ENCODE peak calls at places on chromosomes 4 and X, in four cellular contexts. T is GM12878, V is K562, Z is HL-60. L is an unnamed sample.

GRCh38 chr4:86554641-86555040 is 39.5 kb upstream of the PTPN13 start:
- DNase-seq in T (no peak), V (no peak), Z (peak), L (no peak)

GRCh38 chr4:137700072-137700471 is 167.8 kb upstream of the PCDH18 start:
- DNase-seq in T (no peak), V (no peak), Z (no peak), L (no peak)

GRCh38 chr4:170827562-170828260 is 738.0 kb upstream of the AADAT start:
- DNase-seq in T (no peak), V (no peak), Z (no peak), L (no peak)

GRCh38 chr4:87105101-87105852 is 115.1 kb downstream of the KLHL8 start:
- DNase-seq in T (no peak), V (no peak), Z (no peak), L (no peak)

GRCh38 chr4:34709564-34709963 is 1534.8 kb downstream of the ARAP2 start:
- DNase-seq in T (no peak), V (no peak), Z (no peak), L (no peak)

GRCh38 chr4:152535236-152535902 is 523 bp downstream of the FBXW7 start:
- DNase-seq in T (no peak), V (peak), Z (no peak), L (no peak)

GRCh38 chr4:117421706-117422105 is 336.3 kb upstream of the TRAM1L1 start:
- DNase-seq in T (no peak), V (no peak), Z (no peak), L (no peak)

GRCh38 chr4:130023088-130023487 is 927.1 kb downstream of the C4orf33 start:
- DNase-seq in T (no peak), V (no peak), Z (no peak), L (no peak)

GRCh38 chr4:80540785-80541469 is 205.4 kb downstream of the CFAP299 start:
- DNase-seq in T (peak), V (no peak), Z (no peak), L (peak)

GRCh38 chr4:145266881-145267280 is 86.5 kb upstream of the OTUD4 start:
- DNase-seq in T (no peak), V (no peak), Z (no peak), L (no peak)

GRCh38 chr4:110625593-110626292 is 2.9 kb upstream of the PITX2 start:
- DNase-seq in T (no peak), V (no peak), Z (no peak), L (no peak)

GRCh38 chr4:78482281-78482680 is 69.3 kb upstream of the ANXA3 start:
- DNase-seq in T (no peak), V (no peak), Z (no peak), L (no peak)

GRCh38 chr4:3213101-3213416 is 35.9 kb upstream of the MSANTD1 start:
- DNase-seq in T (no peak), V (no peak), Z (no peak), L (no peak)

GRCh38 chr4:119725688-119726330 is 97.2 kb upstream of the PDE5A start:
- DNase-seq in T (no peak), V (no peak), Z (no peak), L (no peak)

GRCh38 chr4:142091085-142091513 is 454.7 kb downstream of the IL15 start:
- DNase-seq in T (no peak), V (no peak), Z (no peak), L (no peak)

GRCh38 chr4:90027565-90027964 is 99.6 kb upstream of the CCSER1 start:
- DNase-seq in T (no peak), V (no peak), Z (no peak), L (no peak)

GRCh38 chr4:170420255-170420693 is 330.5 kb upstream of the AADAT start:
- DNase-seq in T (peak), V (no peak), Z (peak), L (no peak)

GRCh38 chr4:8414377-8414776 is 26.1 kb downstream of the ACOX3 start:
- DNase-seq in T (no peak), V (no peak), Z (no peak), L (no peak)

GRCh38 chr4:141905751-141906150 is 269.4 kb downstream of the IL15 start:
- DNase-seq in T (no peak), V (no peak), Z (no peak), L (no peak)

GRCh38 chrX:49165901-49166881 is 3.6 kb downstream of the MAGIX start:
- DNase-seq in T (peak), V (peak), Z (peak), L (no peak)

GRCh38 chrX:12225073-12225472 is 86.8 kb downstream of the FRMPD4 start:
- DNase-seq in T (no peak), V (no peak), Z (no peak), L (no peak)

GRCh38 chr4:15778742-15779231 is 659 bp downstream of the CD38 start:
- DNase-seq in T (no peak), V (no peak), Z (peak), L (peak)

GRCh38 chr4:1499465-1499864 is 93.2 kb upstream of the NKX1-1 start:
- DNase-seq in T (no peak), V (no peak), Z (no peak), L (no peak)

GRCh38 chr4:37990731-37991130 is 30.5 kb downstream of the PTTG2 start:
- DNase-seq in T (no peak), V (no peak), Z (no peak), L (no peak)

GRCh38 chrX:103774070-103774642 is 2.5 kb upstream of the PLP1 start:
- DNase-seq in T (no peak), V (no peak), Z (no peak), L (no peak)

GRCh38 chr4:81571105-81571504 is 99.4 kb upstream of the RASGEF1B start:
- DNase-seq in T (no peak), V (no peak), Z (no peak), L (no peak)

GRCh38 chrX:19174401-19175025 is 52.2 kb upstream of the ADGRG2 start:
- DNase-seq in T (no peak), V (no peak), Z (no peak), L (no peak)

GRCh38 chrX:1649623-1650022 is 34.8 kb downstream of the ASMT start:
- DNase-seq in T (no peak), V (no peak), Z (no peak), L (no peak)

GRCh38 chrX:41238543-41238942 is 95.4 kb upstream of the DDX3X start:
- DNase-seq in T (no peak), V (peak), Z (peak), L (no peak)

GRCh38 chr4:45795165-45795564 is 328.7 kb downstream of the GABRG1 start:
- DNase-seq in T (no peak), V (no peak), Z (no peak), L (no peak)

GRCh38 chrX:103356023-103356798 is at the start of gene TCEAL9:
- DNase-seq in T (no peak), V (peak), Z (no peak), L (no peak)

GRCh38 chr4:105162123-105162796 is 15.6 kb downstream of the TET2 start:
- DNase-seq in T (no peak), V (peak), Z (no peak), L (no peak)

GRCh38 chr4:16443504-16444088 is 217.3 kb upstream of the TAPT1 start:
- DNase-seq in T (no peak), V (peak), Z (peak), L (peak)

DNA sequence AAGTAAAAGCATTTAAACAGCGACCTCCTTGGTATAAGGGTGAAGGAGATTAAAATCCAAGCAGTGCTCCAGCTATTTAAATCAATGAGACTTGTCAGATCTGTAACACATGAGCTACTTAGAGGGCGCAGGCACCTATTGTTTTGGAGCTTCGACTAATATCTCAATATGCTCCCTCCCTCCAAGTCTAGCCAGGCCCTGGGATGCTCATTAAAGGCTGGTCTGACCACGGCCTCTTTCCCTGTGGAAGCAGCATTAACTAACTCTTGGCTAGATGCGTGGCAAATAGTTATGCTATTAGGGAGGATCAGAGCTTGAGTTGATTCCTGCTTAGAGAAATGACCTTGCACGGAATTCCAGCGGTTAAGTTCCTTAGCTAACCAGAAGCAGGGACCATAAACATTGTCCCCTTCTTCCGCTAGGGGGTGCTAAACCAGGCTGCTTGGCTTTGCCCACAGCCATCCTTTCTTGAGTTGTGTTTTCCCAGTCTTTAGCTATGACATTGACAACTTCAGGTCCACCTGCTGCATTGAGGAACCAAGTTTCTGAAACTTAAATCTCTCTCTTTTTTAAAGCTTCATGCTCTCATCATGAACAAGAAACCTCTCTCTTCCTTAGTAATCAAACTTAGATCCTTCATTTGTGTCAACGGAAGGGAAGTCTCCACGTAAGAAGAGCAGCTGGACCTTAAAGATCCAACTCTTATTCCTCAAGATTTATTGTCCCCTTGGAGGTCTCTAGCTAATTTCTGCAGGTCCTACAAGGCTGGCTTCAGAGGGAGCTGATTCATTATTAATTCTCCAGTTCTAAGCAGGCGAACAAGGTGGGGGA is 80.7 kb upstream of the IGFBP7 start:
- DNase-seq in T (no peak), V (peak), Z (peak), L (peak)
- TF ChIP-seq SPI1 in T (no peak), V (no peak), Z (no peak), L (no peak)

GRCh38 chrX:68732906-68733493 is 85.5 kb downstream of the STARD8 start:
- DNase-seq in T (no peak), V (peak), Z (peak), L (no peak)

GRCh38 chrX:68731254-68731653 is 83.8 kb downstream of the STARD8 start:
- DNase-seq in T (no peak), V (no peak), Z (no peak), L (no peak)

DNA sequence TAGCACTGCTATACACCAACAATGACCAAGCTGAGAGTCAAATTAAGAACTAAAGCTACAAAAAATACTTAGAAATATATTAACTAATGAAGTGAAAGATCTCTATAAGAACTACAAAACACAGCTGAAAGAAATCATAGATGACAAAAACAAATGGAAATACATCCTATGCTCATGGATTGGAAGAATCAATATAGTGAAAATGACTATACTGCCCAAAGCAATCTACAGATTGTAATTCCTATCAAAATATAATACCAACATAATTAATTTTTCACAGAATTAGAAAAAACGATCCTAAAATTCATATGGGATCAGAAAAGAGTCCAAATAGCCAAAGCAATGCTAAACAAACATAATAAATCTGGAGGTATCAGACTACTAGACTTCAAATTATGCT is 87.8 kb downstream of the STARD8 start:
- DNase-seq in T (no peak), V (no peak), Z (no peak), L (no peak)
- TF ChIP-seq SPI1 in T (no peak), V (no peak), Z (no peak), L (no peak)

GRCh38 chrX:17787557-17787956 is 50.3 kb downstream of the SCML1 start:
- DNase-seq in T (no peak), V (no peak), Z (no peak), L (no peak)

GRCh38 chrX:17792842-17793241 is 55.5 kb downstream of the SCML1 start:
- DNase-seq in T (no peak), V (no peak), Z (no peak), L (no peak)

GRCh38 chrX:17788439-17788838 is 51.1 kb downstream of the SCML1 start:
- DNase-seq in T (no peak), V (peak), Z (peak), L (peak)

GRCh38 chrX:17788956-17789562 is 51.8 kb downstream of the SCML1 start:
- DNase-seq in T (no peak), V (no peak), Z (no peak), L (no peak)
- TF ChIP-seq SPI1 in T (no peak), V (no peak), Z (no peak), L (no peak)

DNA sequence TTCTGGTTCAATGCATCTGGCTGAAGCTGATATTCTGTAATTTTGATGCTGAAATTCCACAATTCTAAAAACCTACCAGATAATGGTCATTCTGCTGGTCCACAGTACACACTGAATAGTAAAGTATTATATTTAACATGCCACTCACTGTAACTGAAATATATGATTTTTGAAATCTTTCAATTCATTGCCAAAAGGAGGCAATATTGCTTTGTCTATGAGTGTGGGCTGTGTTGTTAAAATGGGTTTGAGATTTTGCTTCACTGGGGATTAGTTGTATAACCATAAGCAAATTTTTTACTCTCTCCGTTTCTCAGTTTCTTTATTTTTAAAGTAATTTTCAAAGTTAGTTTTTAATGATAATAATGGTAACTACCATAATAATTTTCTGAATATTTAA is 1404.1 kb upstream of the IGFBP7 start:
- DNase-seq in T (no peak), V (no peak), Z (no peak), L (no peak)
- TF ChIP-seq SPI1 in T (no peak), V (no peak), Z (no peak), L (no peak)

GRCh38 chrX:120308558-120308957 is 2.7 kb downstream of the TMEM255A start:
- DNase-seq in T (no peak), V (no peak), Z (no peak), L (no peak)

GRCh38 chrX:120309873-120310730 is 1.2 kb downstream of the TMEM255A start:
- DNase-seq in T (no peak), V (no peak), Z (no peak), L (no peak)

GRCh38 chrX:120308959-120309872 is 2.0 kb downstream of the TMEM255A start:
- DNase-seq in T (peak), V (no peak), Z (peak), L (no peak)

GRCh38 chrX:120311632-120312000 is 355 bp upstream of the TMEM255A start:
- DNase-seq in T (no peak), V (no peak), Z (no peak), L (no peak)

GRCh38 chrX:120310861-120311631 is at the start of gene TMEM255A:
- DNase-seq in T (no peak), V (no peak), Z (no peak), L (no peak)
- TF ChIP-seq SPI1 in T (no peak), V (no peak), Z (no peak), L (no peak)

GRCh38 chr4:169109276-169109675 is 99.2 kb upstream of the CBR4 start:
- DNase-seq in T (no peak), V (no peak), Z (no peak), L (no peak)

GRCh38 chr4:169106696-169107229 is 96.7 kb upstream of the CBR4 start:
- DNase-seq in T (no peak), V (no peak), Z (no peak), L (no peak)

GRCh38 chr4:169110633-169111032 is 100.6 kb upstream of the CBR4 start:
- DNase-seq in T (no peak), V (no peak), Z (no peak), L (no peak)

GRCh38 chr4:169107528-169107927 is 97.5 kb upstream of the CBR4 start:
- DNase-seq in T (no peak), V (no peak), Z (no peak), L (no peak)

DNA sequence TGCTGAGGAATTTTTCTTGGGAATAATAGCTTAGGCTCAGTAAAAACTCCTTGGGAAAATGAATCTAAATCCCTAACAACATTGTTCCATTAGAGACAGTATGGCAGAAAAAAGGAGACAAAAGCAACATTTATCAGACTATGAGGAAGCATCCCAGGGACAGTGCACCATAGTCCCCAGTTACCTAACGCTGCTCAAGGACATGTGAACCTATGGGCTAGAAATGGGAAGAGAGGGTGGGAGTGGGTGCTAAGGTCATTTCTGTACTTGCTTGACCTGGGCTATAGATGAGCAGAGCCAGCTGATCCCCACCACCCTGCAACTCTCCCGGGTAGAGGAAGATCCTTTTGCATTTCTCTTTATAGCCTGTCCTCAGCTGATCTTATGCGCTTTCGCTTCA is 98.2 kb upstream of the CBR4 start:
- DNase-seq in T (no peak), V (no peak), Z (no peak), L (no peak)
- TF ChIP-seq SPI1 in T (no peak), V (no peak), Z (no peak), L (no peak)

DNA sequence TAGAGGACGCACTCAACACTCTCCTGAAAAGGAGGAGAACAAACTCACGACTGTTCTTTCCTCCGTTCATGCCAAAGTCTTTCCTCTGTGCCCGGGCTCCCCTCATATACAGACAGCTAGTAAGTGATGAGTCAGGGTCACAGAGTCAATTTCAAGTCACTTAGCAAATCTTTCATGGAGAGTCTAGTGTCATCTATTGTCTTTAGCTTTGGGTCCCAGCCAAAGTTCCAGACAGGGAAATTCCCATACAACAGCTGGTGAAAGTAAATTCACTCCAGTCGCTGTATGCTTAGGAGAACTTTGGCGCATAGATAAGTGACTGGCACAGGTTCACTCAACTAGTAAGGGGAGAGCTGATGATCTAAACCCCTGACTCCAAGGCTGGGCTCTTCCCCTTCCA is 226.5 kb downstream of the MID1 start:
- DNase-seq in T (no peak), V (no peak), Z (no peak), L (no peak)
- TF ChIP-seq SPI1 in T (no peak), V (no peak), Z (no peak), L (no peak)

DNA sequence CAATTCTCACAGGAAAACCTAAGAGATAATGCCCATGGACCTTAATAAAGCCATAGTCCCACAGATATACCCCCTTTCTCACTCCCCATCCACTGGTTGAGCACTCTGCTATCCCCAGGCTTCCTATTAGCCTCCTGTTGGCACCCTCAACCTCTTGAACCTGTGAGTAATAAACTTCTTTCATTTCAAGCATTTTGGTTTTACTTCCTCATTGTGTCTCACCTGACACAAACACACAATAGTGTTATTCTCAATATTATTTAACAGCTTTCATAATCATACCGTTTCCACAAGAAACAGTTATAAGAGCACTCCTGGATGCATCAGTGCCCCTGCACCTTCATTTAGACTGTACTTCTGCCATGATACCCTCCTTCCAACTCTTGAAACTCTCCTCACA is 56.8 kb downstream of the TRPC5 start:
- DNase-seq in T (peak), V (no peak), Z (no peak), L (peak)
- TF ChIP-seq SPI1 in T (no peak), V (no peak), Z (no peak), L (no peak)